ENCODE peak calls at places on chromosomes 6 and 20, in four cellular contexts. M, W, S and I are unnamed samples.

GRCh38 chr6:17497701-17498100 is 102.4 kb upstream of the FAM8A1 start:
- DNase-seq in S (no peak), M (no peak), W (no peak), I (no peak)

GRCh38 chr20:18443841-18444240 is 23.0 kb downstream of the DZANK1 start:
- DNase-seq in W (no peak), M (no peak), S (no peak), I (no peak)

GRCh38 chr20:49616154-49617007 is 48.4 kb upstream of the PTGIS start:
- DNase-seq in S (no peak), M (no peak), W (no peak), I (no peak)

GRCh38 chr6:125728739-125729138 is 20.7 kb upstream of the HEY2 start:
- DNase-seq in W (no peak), M (no peak), S (no peak), I (no peak)

GRCh38 chr6:97133071-97133470 is 149.9 kb downstream of the MMS22L start:
- DNase-seq in W (no peak), M (no peak), S (no peak), I (no peak)

GRCh38 chr6:48834706-48835105 is 628.3 kb downstream of the MMUT start:
- DNase-seq in W (no peak), M (no peak), S (no peak), I (no peak)

GRCh38 chr20:37295001-37295400 is 5.5 kb downstream of the MANBAL start:
- DNase-seq in W (no peak), S (no peak), M (no peak), I (no peak)

GRCh38 chr6:156955494-156956183 is 178.5 kb downstream of the ARID1B start:
- DNase-seq in W (no peak), M (no peak), S (no peak), I (no peak)

GRCh38 chr6:16130932-16131387 is 2.1 kb downstream of the MYLIP start:
- DNase-seq in W (peak), S (no peak), M (no peak), I (peak)

GRCh38 chr6:15096894-15097837 is 148.7 kb upstream of the JARID2 start:
- DNase-seq in S (no peak), W (peak), M (no peak), I (no peak)

GRCh38 chr6:132995432-132995831 is 181.1 kb downstream of the RPS12 start:
- DNase-seq in W (no peak), S (no peak), M (no peak), I (no peak)

GRCh38 chr6:116386581-116387299 is 16.0 kb downstream of the DSE start:
- DNase-seq in S (no peak), M (no peak), W (no peak), I (no peak)

GRCh38 chr6:149696904-149697303 is 21.0 kb downstream of the LATS1 start:
- DNase-seq in W (no peak), S (no peak), M (no peak), I (no peak)

GRCh38 chr6:7267521-7268091 is 45.4 kb downstream of the SSR1 start:
- DNase-seq in M (no peak), W (no peak), S (no peak), I (no peak)

GRCh38 chr6:49336514-49337131 is 126.4 kb downstream of the MMUT start:
- DNase-seq in W (no peak), S (no peak), M (no peak), I (no peak)

GRCh38 chr6:79546186-79546585 is 9.0 kb upstream of the LCA5 start:
- DNase-seq in M (no peak), W (no peak), S (no peak), I (no peak)

GRCh38 chr20:22949710-22950109 is 85.4 kb upstream of the SSTR4 start:
- DNase-seq in S (no peak), W (no peak), M (no peak), I (no peak)

GRCh38 chr6:163720005-163720404 is 305.5 kb downstream of the QKI start:
- DNase-seq in S (no peak), W (no peak), M (no peak), I (no peak)

GRCh38 chr6:79989641-79990040 is 14.8 kb upstream of the TTK start:
- DNase-seq in W (no peak), M (no peak), S (no peak), I (no peak)

GRCh38 chr6:162190936-162191335 is 536.6 kb downstream of the PRKN start:
- DNase-seq in W (no peak), S (no peak), M (no peak), I (no peak)

GRCh38 chr20:6265204-6265904 is 142.5 kb upstream of the FERMT1 start:
- DNase-seq in S (no peak), W (no peak), M (no peak), I (no peak)

GRCh38 chr6:32973144-32973854 is 4.9 kb downstream of the BRD2 start:
- DNase-seq in S (peak), W (no peak), M (no peak), I (no peak)

GRCh38 chr6:84057908-84058307 is 24.3 kb downstream of the MRAP2 start:
- DNase-seq in S (no peak), M (no peak), W (no peak), I (no peak)

GRCh38 chr6:81797594-81797993 is 45.1 kb upstream of the TENT5A start:
- DNase-seq in W (no peak), M (no peak), S (no peak), I (no peak)

GRCh38 chr6:136846046-136846445 is 23.7 kb downstream of the PEX7 start:
- DNase-seq in M (peak), W (peak), S (no peak), I (no peak)

GRCh38 chr6:119267506-119267905 is 82.1 kb downstream of the MAN1A1 start:
- DNase-seq in M (no peak), S (no peak), W (no peak), I (no peak)

GRCh38 chr20:36573103-36573797 is at the start of gene TGIF2:
- DNase-seq in M (peak), S (peak), W (peak), I (peak)

GRCh38 chr6:167906899-167907298 is 80.2 kb downstream of the AFDN start:
- DNase-seq in W (no peak), M (no peak), S (no peak), I (no peak)

DNA sequence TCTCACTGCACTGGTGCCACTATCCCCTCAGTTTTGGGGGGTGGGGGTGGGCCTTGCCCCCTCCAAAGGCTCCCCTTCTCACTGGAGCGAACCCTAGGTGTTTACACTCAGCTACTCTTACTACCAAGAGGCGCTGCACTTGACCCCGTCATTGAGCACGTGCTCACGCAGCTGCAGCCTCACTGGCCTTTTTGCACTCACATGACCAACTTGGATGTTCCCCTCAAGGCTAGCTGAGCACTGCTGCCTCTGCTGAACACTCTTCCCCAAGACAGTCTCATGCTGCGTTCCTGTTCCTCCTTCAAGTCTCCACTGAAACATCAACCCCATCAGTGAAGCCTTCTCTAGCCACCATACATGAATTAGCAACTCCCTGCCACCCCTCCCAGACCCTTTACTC is 4.1 kb downstream of the SOD2 start:
- DNase-seq in W (no peak), M (no peak), S (no peak), I (no peak)
- TF ChIP-seq POLR2A in W (no peak), M (no peak), S (no peak), I (no peak)

GRCh38 chr6:54103485-54103884 is 7.8 kb upstream of the MLIP start:
- DNase-seq in S (no peak), M (no peak), W (no peak), I (no peak)
- TF ChIP-seq POLR2AphosphoS5 in S (no peak), M (no peak), W (no peak), I (no peak)

GRCh38 chr20:19921349-19921793 is 95.8 kb upstream of the NAA20 start:
- DNase-seq in W (no peak), S (peak), M (no peak), I (no peak)
- TF ChIP-seq TAF1 in W (no peak), S (no peak), M (no peak), I (no peak)

GRCh38 chr6:143677891-143678737 is at the start of gene PHACTR2:
- DNase-seq in W (peak), S (peak), M (peak), I (peak)
- TF ChIP-seq POLR2A in W (peak), S (peak), M (no peak), I (no peak)

GRCh38 chr20:53609501-53610445 is 16.1 kb upstream of the ZNF217 start:
- DNase-seq in W (peak), M (no peak), S (peak), I (no peak)

GRCh38 chr20:53608456-53609413 is 15.1 kb upstream of the ZNF217 start:
- DNase-seq in M (no peak), S (peak), W (peak), I (no peak)

GRCh38 chr20:53613748-53614147 is 20.1 kb upstream of the ZNF217 start:
- DNase-seq in W (no peak), M (no peak), S (no peak), I (no peak)

GRCh38 chr20:53608071-53608455 is 14.4 kb upstream of the ZNF217 start:
- DNase-seq in S (no peak), W (no peak), M (no peak), I (no peak)

DNA sequence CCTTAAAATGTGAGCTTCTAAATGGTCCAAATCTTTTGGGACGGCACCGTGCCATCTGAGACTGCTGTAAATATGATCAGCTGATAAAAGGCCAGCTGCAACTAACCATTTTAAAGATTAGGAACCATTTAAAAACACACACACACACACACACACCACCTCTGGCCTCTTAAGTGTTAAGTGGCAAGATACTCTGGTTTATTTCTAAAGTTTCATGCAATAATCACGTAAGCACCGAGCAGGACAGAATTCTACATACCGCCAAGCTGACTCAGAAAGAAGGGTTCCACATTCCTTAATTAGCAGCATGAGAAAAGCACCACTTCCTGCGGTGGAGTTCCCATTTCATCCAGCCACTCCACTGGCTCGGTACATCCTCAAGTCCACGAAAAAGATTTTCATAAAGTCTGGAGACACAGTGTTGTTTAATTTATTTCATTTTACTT is 17.8 kb upstream of the ZNF217 start:
- DNase-seq in M (no peak), S (peak), W (no peak), I (no peak)
- TF ChIP-seq POLR2AphosphoS5 in M (no peak), S (no peak), W (peak), I (no peak)

GRCh38 chr6:20492099-20492498 is 42.2 kb upstream of the CDKAL1 start:
- DNase-seq in W (no peak), M (no peak), S (no peak), I (no peak)

GRCh38 chr6:20497200-20497820 is 36.9 kb upstream of the CDKAL1 start:
- DNase-seq in S (no peak), M (no peak), W (no peak), I (no peak)
- TF ChIP-seq TAF1 in S (no peak), M (no peak), W (no peak), I (no peak)

DNA sequence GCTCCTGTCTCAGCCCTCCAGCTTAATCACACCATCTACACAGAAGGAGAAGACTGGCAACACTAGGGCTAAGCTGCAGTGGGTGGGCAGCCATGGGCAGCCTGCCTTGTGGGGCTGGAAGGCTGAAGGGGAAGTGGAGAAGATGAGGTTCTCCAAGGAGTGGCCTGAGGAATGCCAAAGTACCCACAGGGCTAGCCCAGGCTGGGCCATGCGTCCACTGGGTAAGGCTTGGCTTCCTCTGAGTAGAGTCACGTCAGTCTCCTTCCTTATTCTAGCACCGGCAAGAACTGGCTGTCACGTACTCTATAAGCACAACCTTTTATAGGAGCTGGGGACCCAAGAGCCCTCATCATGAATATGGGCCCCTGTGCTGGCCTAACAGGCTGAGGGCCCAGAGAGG is 110.6 kb upstream of the SIRPA start:
- DNase-seq in M (no peak), W (no peak), S (no peak), I (no peak)
- TF ChIP-seq POLR2A in M (no peak), W (no peak), S (no peak), I (no peak)

DNA sequence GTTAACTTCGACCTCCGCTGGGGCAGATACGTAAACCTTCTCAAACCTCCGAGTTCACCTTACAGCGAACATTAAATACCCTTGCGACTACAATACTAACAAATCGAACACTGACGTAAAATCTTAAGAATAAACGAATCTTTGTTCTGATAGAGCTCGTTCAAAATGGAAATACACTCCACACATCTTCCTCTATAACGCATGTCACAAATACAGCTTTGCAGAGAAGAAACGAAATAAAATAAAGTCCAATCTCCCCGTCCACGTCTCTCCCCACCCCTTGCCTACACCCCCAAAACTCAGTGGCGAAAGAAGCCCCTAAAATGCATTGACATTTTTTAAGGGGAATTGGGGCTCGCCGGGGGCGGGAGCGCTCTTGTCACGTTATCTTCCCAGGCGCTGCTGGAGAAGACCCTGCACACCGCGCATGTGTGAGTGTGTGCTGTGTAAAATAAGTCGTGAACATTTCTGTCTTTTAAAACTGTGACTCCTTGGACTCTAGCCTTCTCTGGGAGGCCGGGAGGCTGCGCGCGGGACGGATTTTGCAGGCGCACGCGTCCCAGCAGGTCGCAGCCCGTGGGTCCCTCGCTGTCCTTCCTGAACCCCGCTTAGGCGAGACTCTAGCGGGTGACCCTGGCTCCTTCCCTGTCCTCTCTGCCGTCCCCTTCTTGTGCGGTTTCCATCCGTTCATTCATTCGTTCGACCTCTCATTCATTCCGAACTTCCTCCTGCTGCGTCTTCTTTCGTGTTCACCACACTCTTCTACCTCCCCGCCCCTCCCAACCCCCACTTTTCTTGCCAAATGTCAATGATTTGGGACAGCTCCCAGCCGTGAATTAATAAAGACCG is 2.4 kb downstream of the NRN1 start:
- DNase-seq in W (no peak), M (no peak), S (peak), I (no peak)
- TF ChIP-seq POLR2AphosphoS5 in W (no peak), M (no peak), S (no peak), I (no peak)